ENCODE peak calls at places on chromosomes 3 and 15, in four cellular contexts. One of them, this sample, is unnamed.

GRCh38 chr15:89140595-89140994 is 52.3 kb downstream of the ABHD2 start:
- DNase-seq in MM.1S: no peak
- DNase-seq in HCT116: no peak
- DNase-seq in omental fat pad: no peak
- DNase-seq in this sample: no peak

GRCh38 chr3:191869738-191870418 is 408.9 kb downstream of the PYDC2 start:
- DNase-seq in MM.1S: no peak
- DNase-seq in HCT116: no peak
- DNase-seq in omental fat pad: no peak
- DNase-seq in this sample: no peak

GRCh38 chr3:85161544-85161943 is 202.8 kb downstream of the CADM2 start:
- DNase-seq in MM.1S: no peak
- DNase-seq in HCT116: no peak
- DNase-seq in omental fat pad: no peak
- DNase-seq in this sample: no peak

GRCh38 chr3:175655366-175655765 is 796.2 kb downstream of the NAALADL2 start:
- DNase-seq in MM.1S: no peak
- DNase-seq in HCT116: no peak
- DNase-seq in omental fat pad: no peak
- DNase-seq in this sample: no peak

GRCh38 chr15:45183511-45183910 is 4.3 kb downstream of the SHF start:
- DNase-seq in MM.1S: no peak
- DNase-seq in HCT116: no peak
- DNase-seq in omental fat pad: no peak
- DNase-seq in this sample: no peak

GRCh38 chr3:31066999-31067398 is 172.5 kb upstream of the GADL1 start:
- DNase-seq in MM.1S: no peak
- DNase-seq in HCT116: no peak
- DNase-seq in omental fat pad: no peak
- DNase-seq in this sample: no peak

GRCh38 chr3:23263796-23264195 is 60.7 kb downstream of the UBE2E2 start:
- DNase-seq in MM.1S: no peak
- DNase-seq in HCT116: no peak
- DNase-seq in omental fat pad: no peak
- DNase-seq in this sample: no peak

GRCh38 chr15:89627256-89627970 is 27.9 kb downstream of the KIF7 start:
- DNase-seq in MM.1S: no peak
- DNase-seq in HCT116: no peak
- DNase-seq in omental fat pad: no peak
- DNase-seq in this sample: peak; percentile 11

GRCh38 chr3:185498503-185499396 is at the start of gene TMEM41A:
- DNase-seq in MM.1S: peak; percentile 96
- DNase-seq in HCT116: peak; percentile 73
- DNase-seq in omental fat pad: peak; percentile 80
- DNase-seq in this sample: peak; percentile 98

GRCh38 chr15:63331456-63331855 is 50.2 kb downstream of the CA12 start:
- DNase-seq in MM.1S: no peak
- DNase-seq in HCT116: no peak
- DNase-seq in omental fat pad: no peak
- DNase-seq in this sample: no peak

GRCh38 chr15:68578960-68579935 is at the start of gene CORO2B:
- DNase-seq in MM.1S: no peak
- DNase-seq in HCT116: no peak
- DNase-seq in omental fat pad: no peak
- DNase-seq in this sample: no peak

GRCh38 chr3:89059201-89059600 is 48.2 kb upstream of the EPHA3 start:
- DNase-seq in MM.1S: no peak
- DNase-seq in HCT116: no peak
- DNase-seq in omental fat pad: no peak
- DNase-seq in this sample: no peak

GRCh38 chr3:36906504-36907149 is 38.2 kb downstream of the TRANK1 start:
- DNase-seq in MM.1S: no peak
- DNase-seq in HCT116: no peak
- DNase-seq in omental fat pad: no peak
- DNase-seq in this sample: no peak

GRCh38 chr15:99844150-99844549 is 110.9 kb upstream of the LYSMD4 start:
- DNase-seq in MM.1S: no peak
- DNase-seq in HCT116: no peak
- DNase-seq in omental fat pad: no peak
- DNase-seq in this sample: no peak

GRCh38 chr15:80587816-80588456 is 107.2 kb upstream of the ABHD17C start:
- DNase-seq in MM.1S: no peak
- DNase-seq in HCT116: no peak
- DNase-seq in omental fat pad: no peak
- DNase-seq in this sample: no peak

GRCh38 chr15:38605744-38606143 is 41.1 kb upstream of the RASGRP1 start:
- DNase-seq in MM.1S: no peak
- DNase-seq in HCT116: no peak
- DNase-seq in omental fat pad: no peak
- DNase-seq in this sample: no peak

GRCh38 chr3:67884345-67884744 is 229.9 kb upstream of the SUCLG2 start:
- DNase-seq in MM.1S: no peak
- DNase-seq in HCT116: no peak
- DNase-seq in omental fat pad: no peak
- DNase-seq in this sample: no peak
- TF ChIP-seq CTCF in MM.1S: no peak
- TF ChIP-seq CTCF in HCT116: no peak
- TF ChIP-seq CTCF in omental fat pad: no peak
- TF ChIP-seq CTCF in this sample: no peak

GRCh38 chr3:151841801-151842200 is 27.9 kb downstream of the AADAC start:
- DNase-seq in MM.1S: no peak
- DNase-seq in HCT116: no peak
- DNase-seq in omental fat pad: no peak
- DNase-seq in this sample: no peak

GRCh38 chr3:151838574-151839312 is 24.8 kb downstream of the AADAC start:
- DNase-seq in MM.1S: peak; percentile 72
- DNase-seq in HCT116: peak; percentile 75
- DNase-seq in omental fat pad: no peak
- DNase-seq in this sample: peak; percentile 43

GRCh38 chr3:151837057-151837456 is 23.1 kb downstream of the AADAC start:
- DNase-seq in MM.1S: no peak
- DNase-seq in HCT116: peak; percentile 73
- DNase-seq in omental fat pad: no peak
- DNase-seq in this sample: no peak

GRCh38 chr3:151835751-151836550 is 22.0 kb downstream of the AADAC start:
- DNase-seq in MM.1S: no peak
- DNase-seq in HCT116: no peak
- DNase-seq in omental fat pad: no peak
- DNase-seq in this sample: no peak

GRCh38 chr3:151839313-151839631 is 25.4 kb downstream of the AADAC start:
- DNase-seq in MM.1S: no peak
- DNase-seq in HCT116: no peak
- DNase-seq in omental fat pad: no peak
- DNase-seq in this sample: no peak
- TF ChIP-seq CTCF in MM.1S: no peak
- TF ChIP-seq CTCF in HCT116: no peak
- TF ChIP-seq CTCF in omental fat pad: no peak
- TF ChIP-seq CTCF in this sample: peak; percentile 12

GRCh38 chr3:148880681-148881080 is 15.6 kb downstream of the CPA3 start:
- DNase-seq in MM.1S: peak; percentile 45
- DNase-seq in HCT116: peak; percentile 13
- DNase-seq in omental fat pad: no peak
- DNase-seq in this sample: no peak
- TF ChIP-seq CTCF in MM.1S: peak; percentile 59
- TF ChIP-seq CTCF in HCT116: peak; percentile 20
- TF ChIP-seq CTCF in omental fat pad: no peak
- TF ChIP-seq CTCF in this sample: no peak

GRCh38 chr3:24583004-24583403 is 88.4 kb upstream of the THRB start:
- DNase-seq in MM.1S: no peak
- DNase-seq in HCT116: no peak
- DNase-seq in omental fat pad: no peak
- DNase-seq in this sample: no peak
- TF ChIP-seq CTCF in MM.1S: no peak
- TF ChIP-seq CTCF in HCT116: peak; percentile 39
- TF ChIP-seq CTCF in omental fat pad: no peak
- TF ChIP-seq CTCF in this sample: no peak

This sample was measured in GM10248.